ENCODE peak calls at places on chromosomes 13 and 19, in five cellular contexts. N is endodermal cell; B is CD8-positive, alpha-beta T cell; R is mesendoderm; U is left ventricle myocardium inferior. I is an unnamed sample. For H3K36me3 and H3K4me1, the result is how much of the 10 kb centered on the place peaks cover.

GRCh38 chr19:55321466-55321865 is 3.7 kb downstream of the TMEM150B start:
- DNase-seq in N (no peak), B (no peak), R (no peak), U (no peak), I (no peak)

GRCh38 chr13:21137696-21138095 is 38.7 kb downstream of the SKA3 start:
- DNase-seq in N (no peak), B (no peak), R (peak), U (no peak), I (no peak)

GRCh38 chr19:15631817-15632216 is 8.9 kb upstream of the CYP4F3 start:
- DNase-seq in N (peak), B (no peak), R (peak), U (no peak), I (no peak)

GRCh38 chr13:46554971-46555370 is 2.0 kb downstream of the LRCH1 start:
- DNase-seq in N (no peak), B (no peak), R (no peak), U (no peak), I (no peak)

GRCh38 chr13:91544723-91545122 is 146.3 kb downstream of the GPC5 start:
- DNase-seq in N (peak), B (no peak), R (peak), U (no peak), I (no peak)

GRCh38 chr19:3333020-3333583 is 33.3 kb upstream of the NFIC start:
- DNase-seq in N (no peak), B (no peak), R (no peak), U (no peak), I (no peak)

GRCh38 chr13:108609353-108609752 is 20.1 kb upstream of the MYO16 start:
- DNase-seq in N (no peak), B (no peak), R (peak), U (no peak), I (no peak)

GRCh38 chr13:26681036-26681435 is 79.5 kb downstream of the GPR12 start:
- DNase-seq in N (no peak), B (no peak), R (no peak), U (no peak), I (no peak)

GRCh38 chr13:112657850-112658445 is 31.9 kb upstream of the ATP11A start:
- DNase-seq in N (peak), B (no peak), R (peak), U (no peak), I (no peak)

GRCh38 chr19:41887711-41888382 is 4.9 kb downstream of the ARHGEF1 start:
- DNase-seq in N (peak), B (peak), R (peak), U (no peak), I (peak)

GRCh38 chr13:28349901-28350654 is 144.8 kb downstream of the FLT1 start:
- DNase-seq in N (no peak), B (no peak), R (peak), U (no peak), I (no peak)

GRCh38 chr19:48506138-48506733 is 5.4 kb downstream of the LMTK3 start:
- DNase-seq in N (peak), B (no peak), R (peak), U (no peak), I (no peak)

GRCh38 chr19:46607441-46607841 is 6.3 kb downstream of the CALM3 start:
- DNase-seq in N (peak), B (no peak), R (no peak), U (no peak), I (no peak)

GRCh38 chr19:6392219-6393073 is 518 bp downstream of the GTF2F1 start:
- DNase-seq in N (no peak), B (no peak), R (no peak), U (no peak), I (no peak)

GRCh38 chr13:22700488-22700887 is 480.3 kb upstream of the SGCG start:
- DNase-seq in N (no peak), B (no peak), R (no peak), U (no peak), I (no peak)

GRCh38 chr13:22698477-22698876 is 482.3 kb upstream of the SGCG start:
- DNase-seq in N (no peak), B (no peak), R (no peak), U (no peak), I (no peak)

DNA sequence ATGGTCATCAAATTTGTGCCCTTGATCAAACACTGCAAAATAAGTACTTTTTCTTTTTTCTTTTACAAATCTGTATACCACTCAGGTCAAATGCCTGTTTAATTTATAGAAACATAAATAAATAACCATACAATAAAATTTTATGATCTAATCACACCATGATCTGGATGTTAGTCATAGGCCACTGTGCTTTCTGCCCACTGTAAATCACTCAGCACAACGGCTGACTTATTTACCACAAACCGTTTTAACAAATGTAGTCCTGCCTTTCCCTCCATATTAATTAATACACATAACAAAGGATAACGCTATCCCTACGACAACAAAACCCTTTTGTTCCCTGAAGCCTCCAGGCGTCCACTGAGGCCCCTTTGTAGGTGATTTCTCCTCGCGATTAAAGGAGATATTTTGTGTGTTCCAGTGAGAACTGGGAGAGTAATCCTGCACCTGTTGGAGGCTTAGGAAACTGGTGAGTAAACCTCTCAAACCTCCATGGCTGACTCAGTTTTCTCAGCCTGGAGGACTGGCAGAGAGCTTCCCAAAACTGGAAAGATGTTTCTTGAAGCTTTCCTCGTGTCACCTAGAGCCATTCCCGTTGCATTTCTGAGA is 477.1 kb upstream of the SGCG start:
- DNase-seq in N (no peak), B (no peak), R (no peak), U (no peak), I (no peak)
- H3K36me3 ChIP-seq in N (under half), B (under half), R (under half), U (under half), I (under half)

GRCh38 chr19:18662972-18663732 is 20.3 kb upstream of the CRTC1 start:
- DNase-seq in N (peak), B (no peak), R (peak), U (no peak), I (no peak)
- H3K4me1 ChIP-seq in N (under half), B (under half), R (under half), U (under half), I (under half)

GRCh38 chr19:8334458-8335342 is 8.4 kb downstream of the KANK3 start:
- DNase-seq in N (peak), B (no peak), R (peak), U (peak), I (no peak)

GRCh38 chr19:8333771-8334457 is 9.1 kb downstream of the KANK3 start:
- DNase-seq in N (peak), B (no peak), R (no peak), U (no peak), I (no peak)

GRCh38 chr19:8336072-8336569 is 6.9 kb downstream of the KANK3 start:
- DNase-seq in N (peak), B (no peak), R (no peak), U (no peak), I (no peak)

GRCh38 chr19:8336665-8337064 is 6.4 kb downstream of the KANK3 start:
- DNase-seq in N (peak), B (no peak), R (no peak), U (no peak), I (no peak)

GRCh38 chr19:8335343-8336071 is 7.6 kb downstream of the KANK3 start:
- DNase-seq in N (peak), B (no peak), R (no peak), U (no peak), I (peak)
- H3K4me3 ChIP-seq in N (peak), B (no peak), R (no peak), U (peak), I (no peak)

GRCh38 chr13:110493161-110493593 is 68.3 kb downstream of the RAB20 start:
- DNase-seq in N (no peak), B (no peak), R (no peak), U (no peak), I (no peak)
- H3K36me3 ChIP-seq in N (half or more), B (under half), R (under half), U (half or more), I (under half)

GRCh38 chr13:30416471-30416870 is 5.8 kb upstream of the UBE2L5 start:
- DNase-seq in N (no peak), B (no peak), R (no peak), U (no peak), I (no peak)
- H3K4me1 ChIP-seq in N (under half), B (under half), R (under half), U (under half), I (under half)

GRCh38 chr13:83950284-83950683 is 68.0 kb upstream of the SLITRK1 start:
- DNase-seq in N (no peak), B (no peak), R (no peak), U (no peak), I (no peak)
- H3K4me3 ChIP-seq in N (no peak), B (no peak), R (no peak), U (no peak), I (no peak)

GRCh38 chr19:4493104-4493928 is 21.2 kb downstream of the HDGFL2 start:
- DNase-seq in N (no peak), B (no peak), R (no peak), U (no peak), I (no peak)
- H3K36me3 ChIP-seq in N (half or more), B (under half), R (under half), U (half or more), I (under half)

GRCh38 chr13:73870970-73871935 is 263.0 kb downstream of the KLF12 start:
- DNase-seq in N (peak), B (no peak), R (peak), U (no peak), I (no peak)
- H3K4me1 ChIP-seq in N (under half), B (under half), R (under half), U (under half), I (under half)

I was measured in CD4-positive, CD25-positive, alpha-beta regulatory T cell.